ENCODE peak calls at places on chromosomes 6 and 20, in eight cellular contexts. One of them, this sample, is unnamed.

GRCh38 chr6:78363688-78364087 is 503.7 kb upstream of the IRAK1BP1 start:
- DNase-seq in HEK293T: no peak
- DNase-seq in RWPE1: no peak
- DNase-seq in HTR-8/SVneo: no peak
- DNase-seq in KBM-7: no peak
- DNase-seq in activated gamma-delta T cell treated with Interleukin-2 at 50 U/mL for 16 hours: no peak
- DNase-seq in heart left ventricle: no peak
- DNase-seq in Peyer's patch: no peak
- DNase-seq in this sample: no peak

GRCh38 chr6:14706378-14706929 is 539.4 kb upstream of the JARID2 start:
- DNase-seq in RWPE1: peak
- DNase-seq in activated gamma-delta T cell treated with Interleukin-2 at 50 U/mL for 16 hours: no peak
- DNase-seq in Peyer's patch: peak
- DNase-seq in HEK293T: no peak
- DNase-seq in heart left ventricle: peak
- DNase-seq in KBM-7: no peak
- DNase-seq in HTR-8/SVneo: peak
- DNase-seq in this sample: peak

GRCh38 chr6:134132494-134133141 is 80.2 kb upstream of the SLC2A12 start:
- DNase-seq in RWPE1: no peak
- DNase-seq in Peyer's patch: no peak
- DNase-seq in HEK293T: no peak
- DNase-seq in heart left ventricle: no peak
- DNase-seq in KBM-7: no peak
- DNase-seq in HTR-8/SVneo: no peak
- DNase-seq in activated gamma-delta T cell treated with Interleukin-2 at 50 U/mL for 16 hours: no peak
- DNase-seq in this sample: no peak

GRCh38 chr6:109411034-109411433 is 28.8 kb upstream of the CD164 start:
- DNase-seq in RWPE1: peak
- DNase-seq in Peyer's patch: no peak
- DNase-seq in HEK293T: no peak
- DNase-seq in heart left ventricle: no peak
- DNase-seq in activated gamma-delta T cell treated with Interleukin-2 at 50 U/mL for 16 hours: no peak
- DNase-seq in KBM-7: no peak
- DNase-seq in HTR-8/SVneo: no peak
- DNase-seq in this sample: no peak

GRCh38 chr6:26170951-26171841 is 84.0 kb downstream of the HFE start:
- DNase-seq in KBM-7: no peak
- DNase-seq in Peyer's patch: no peak
- DNase-seq in HEK293T: no peak
- DNase-seq in heart left ventricle: no peak
- DNase-seq in RWPE1: no peak
- DNase-seq in activated gamma-delta T cell treated with Interleukin-2 at 50 U/mL for 16 hours: no peak
- DNase-seq in HTR-8/SVneo: no peak
- DNase-seq in this sample: no peak

GRCh38 chr6:35486005-35486925 is 10.6 kb downstream of the TEAD3 start:
- DNase-seq in HTR-8/SVneo: no peak
- DNase-seq in Peyer's patch: peak
- DNase-seq in KBM-7: no peak
- DNase-seq in RWPE1: peak
- DNase-seq in heart left ventricle: peak
- DNase-seq in activated gamma-delta T cell treated with Interleukin-2 at 50 U/mL for 16 hours: no peak
- DNase-seq in HEK293T: no peak
- DNase-seq in this sample: no peak

GRCh38 chr20:48601798-48602197 is 226.0 kb downstream of the PREX1 start:
- DNase-seq in HEK293T: no peak
- DNase-seq in RWPE1: no peak
- DNase-seq in HTR-8/SVneo: no peak
- DNase-seq in heart left ventricle: no peak
- DNase-seq in activated gamma-delta T cell treated with Interleukin-2 at 50 U/mL for 16 hours: no peak
- DNase-seq in Peyer's patch: peak
- DNase-seq in KBM-7: no peak
- DNase-seq in this sample: no peak

GRCh38 chr20:49916146-49917002 is 1.0 kb upstream of the SPATA2 start:
- DNase-seq in KBM-7: no peak
- DNase-seq in RWPE1: peak
- DNase-seq in HEK293T: no peak
- DNase-seq in Peyer's patch: peak
- DNase-seq in HTR-8/SVneo: no peak
- DNase-seq in activated gamma-delta T cell treated with Interleukin-2 at 50 U/mL for 16 hours: no peak
- DNase-seq in heart left ventricle: no peak
- DNase-seq in this sample: peak

GRCh38 chr6:90202156-90202555 is 94.5 kb downstream of the BACH2 start:
- DNase-seq in KBM-7: no peak
- DNase-seq in Peyer's patch: no peak
- DNase-seq in heart left ventricle: no peak
- DNase-seq in HTR-8/SVneo: no peak
- DNase-seq in HEK293T: no peak
- DNase-seq in RWPE1: no peak
- DNase-seq in activated gamma-delta T cell treated with Interleukin-2 at 50 U/mL for 16 hours: no peak
- DNase-seq in this sample: no peak

GRCh38 chr6:153668758-153669157 is 370.3 kb upstream of the OPRM1 start:
- DNase-seq in HEK293T: no peak
- DNase-seq in KBM-7: no peak
- DNase-seq in activated gamma-delta T cell treated with Interleukin-2 at 50 U/mL for 16 hours: no peak
- DNase-seq in heart left ventricle: no peak
- DNase-seq in HTR-8/SVneo: no peak
- DNase-seq in RWPE1: no peak
- DNase-seq in Peyer's patch: no peak
- DNase-seq in this sample: no peak

GRCh38 chr6:134909701-134910595 is 40.0 kb downstream of the ALDH8A1 start:
- DNase-seq in KBM-7: no peak
- DNase-seq in RWPE1: no peak
- DNase-seq in activated gamma-delta T cell treated with Interleukin-2 at 50 U/mL for 16 hours: no peak
- DNase-seq in HEK293T: no peak
- DNase-seq in heart left ventricle: no peak
- DNase-seq in Peyer's patch: no peak
- DNase-seq in HTR-8/SVneo: no peak
- DNase-seq in this sample: no peak

GRCh38 chr6:129523814-129524213 is 186.2 kb downstream of the ARHGAP18 start:
- DNase-seq in RWPE1: no peak
- DNase-seq in activated gamma-delta T cell treated with Interleukin-2 at 50 U/mL for 16 hours: no peak
- DNase-seq in KBM-7: no peak
- DNase-seq in Peyer's patch: no peak
- DNase-seq in HEK293T: no peak
- DNase-seq in heart left ventricle: no peak
- DNase-seq in HTR-8/SVneo: no peak
- DNase-seq in this sample: no peak

GRCh38 chr20:62631336-62632317 is 10.7 kb upstream of the SLCO4A1 start:
- DNase-seq in HTR-8/SVneo: no peak
- DNase-seq in heart left ventricle: peak
- DNase-seq in RWPE1: no peak
- DNase-seq in KBM-7: no peak
- DNase-seq in Peyer's patch: no peak
- DNase-seq in activated gamma-delta T cell treated with Interleukin-2 at 50 U/mL for 16 hours: no peak
- DNase-seq in HEK293T: no peak
- DNase-seq in this sample: no peak

GRCh38 chr6:36373368-36374009 is 14.0 kb downstream of the ETV7 start:
- DNase-seq in activated gamma-delta T cell treated with Interleukin-2 at 50 U/mL for 16 hours: no peak
- DNase-seq in KBM-7: no peak
- DNase-seq in HTR-8/SVneo: no peak
- DNase-seq in Peyer's patch: no peak
- DNase-seq in RWPE1: no peak
- DNase-seq in heart left ventricle: no peak
- DNase-seq in HEK293T: no peak
- DNase-seq in this sample: no peak

GRCh38 chr6:169252805-169253189 is 849 bp downstream of the THBS2 start:
- DNase-seq in activated gamma-delta T cell treated with Interleukin-2 at 50 U/mL for 16 hours: no peak
- DNase-seq in Peyer's patch: peak
- DNase-seq in HEK293T: no peak
- DNase-seq in HTR-8/SVneo: no peak
- DNase-seq in KBM-7: no peak
- DNase-seq in RWPE1: no peak
- DNase-seq in heart left ventricle: no peak
- DNase-seq in this sample: no peak